ENCODE peak calls at places on chromosomes 5 and 9, in four cellular contexts. N is body of pancreas, T is adrenal gland, H is sigmoid colon. J is an unnamed sample. For H3K4me1, the result is how much of the 10 kb centered on the place peaks cover.

GRCh38 chr9:13967493-13967892 is 346.4 kb downstream of the NFIB start:
- DNase-seq in N (no peak), H (no peak), T (no peak), J (no peak)

GRCh38 chr5:16160706-16161105 is 18.9 kb downstream of the MARCHF11 start:
- DNase-seq in T (peak), N (peak), H (no peak), J (no peak)

GRCh38 chr9:17236147-17236546 is 101.3 kb downstream of the CNTLN start:
- DNase-seq in N (no peak), T (no peak), H (no peak), J (no peak)

GRCh38 chr5:2010940-2011339 is 128.2 kb upstream of the IRX4 start:
- DNase-seq in T (no peak), N (no peak), H (no peak), J (no peak)

GRCh38 chr5:159620853-159621540 is 290.7 kb upstream of the IL12B start:
- DNase-seq in N (no peak), H (no peak), T (no peak), J (no peak)

GRCh38 chr9:120265791-120266190 is 314.2 kb downstream of the CDK5RAP2 start:
- DNase-seq in N (no peak), H (no peak), T (no peak), J (no peak)

GRCh38 chr5:98292496-98292895 is 481.0 kb upstream of the RGMB start:
- DNase-seq in T (no peak), N (no peak), H (no peak), J (no peak)

GRCh38 chr5:132385321-132386105 is 16.0 kb downstream of the SLC22A5 start:
- DNase-seq in N (peak), T (peak), H (no peak), J (no peak)

GRCh38 chr5:137834498-137834897 is 33.2 kb upstream of the MYOT start:
- DNase-seq in H (no peak), T (no peak), N (no peak), J (no peak)

GRCh38 chr5:39420482-39421145 is 4.2 kb downstream of the DAB2 start:
- DNase-seq in N (peak), T (peak), H (peak), J (peak)

GRCh38 chr5:71922584-71923106 is 184.6 kb upstream of the MAP1B start:
- DNase-seq in H (no peak), N (no peak), T (no peak), J (no peak)

GRCh38 chr5:93904917-93905316 is 163.5 kb upstream of the POU5F2 start:
- DNase-seq in H (no peak), N (no peak), T (no peak), J (no peak)

GRCh38 chr9:87516222-87516930 is 18.7 kb downstream of the DAPK1 start:
- DNase-seq in T (peak), H (peak), N (no peak), J (peak)

GRCh38 chr5:89759824-89760223 is 649.7 kb downstream of the CETN3 start:
- DNase-seq in N (no peak), T (no peak), H (no peak), J (no peak)

GRCh38 chr9:72315089-72315509 is 49.9 kb downstream of the ZFAND5 start:
- DNase-seq in N (peak), H (peak), T (peak), J (no peak)

GRCh38 chr5:127392762-127393161 is 102.2 kb downstream of the MEGF10 start:
- DNase-seq in N (no peak), H (no peak), T (no peak), J (no peak)

GRCh38 chr5:131792900-131793299 is 3.9 kb downstream of the FNIP1 start:
- DNase-seq in T (no peak), H (no peak), N (no peak), J (no peak)

GRCh38 chr5:155728857-155729683 is 597.9 kb upstream of the SGCD start:
- DNase-seq in N (no peak), T (no peak), H (no peak), J (no peak)

GRCh38 chr9:108815156-108815555 is 40.6 kb downstream of the ACTL7B start:
- DNase-seq in H (no peak), T (no peak), N (no peak), J (no peak)

GRCh38 chr5:73435640-73436534 is 12.7 kb downstream of the FOXD1 start:
- DNase-seq in T (no peak), H (no peak), N (no peak), J (no peak)

GRCh38 chr9:15182003-15182695 is 124.9 kb downstream of the TTC39B start:
- DNase-seq in T (no peak), H (no peak), N (no peak), J (no peak)

GRCh38 chr5:170219615-170220014 is 13.2 kb upstream of the C5orf58 start:
- DNase-seq in N (no peak), H (no peak), T (no peak), J (no peak)

GRCh38 chr9:14846871-14847311 is 63.3 kb downstream of the FREM1 start:
- DNase-seq in H (peak), N (peak), T (peak), J (no peak)

GRCh38 chr5:76986828-76987526 is 34.1 kb downstream of the CRHBP start:
- DNase-seq in H (no peak), T (no peak), N (no peak), J (no peak)

GRCh38 chr5:1052641-1053390 is 44.2 kb downstream of the NKD2 start:
- DNase-seq in N (no peak), H (no peak), T (no peak), J (peak)

GRCh38 chr9:9004844-9005243 is 1205.3 kb upstream of the DMAC1 start:
- DNase-seq in H (no peak), T (no peak), N (no peak), J (no peak)

GRCh38 chr5:172445866-172446265 is 8.5 kb downstream of the SH3PXD2B start:
- DNase-seq in T (no peak), N (no peak), H (no peak), J (no peak)

GRCh38 chr9:101737705-101738565 is 512 bp downstream of the GRIN3A start:
- DNase-seq in N (peak), T (no peak), H (no peak), J (peak)

GRCh38 chr5:109643951-109644350 is 45.8 kb upstream of the MAN2A1 start:
- DNase-seq in T (no peak), H (no peak), N (no peak), J (no peak)

GRCh38 chr9:20446248-20446647 is 176.1 kb downstream of the MLLT3 start:
- DNase-seq in T (no peak), H (no peak), N (no peak), J (no peak)

GRCh38 chr5:179345429-179346321 is at the start of gene ADAMTS2:
- DNase-seq in H (peak), N (no peak), T (peak), J (peak)

GRCh38 chr5:32231241-32231640 is 57.1 kb upstream of the GOLPH3 start:
- DNase-seq in H (no peak), N (no peak), T (no peak), J (no peak)

GRCh38 chr5:14902826-14903560 is 31.4 kb upstream of the ANKH start:
- DNase-seq in H (no peak), N (no peak), T (no peak), J (no peak)

GRCh38 chr5:80245986-80246781 is 9.7 kb downstream of the SERINC5 start:
- DNase-seq in T (no peak), H (no peak), N (no peak), J (no peak)

GRCh38 chr9:91421022-91421765 is 2.4 kb downstream of the NFIL3 start:
- DNase-seq in T (peak), N (peak), H (peak), J (peak)

GRCh38 chr5:105885266-105885665 is 1785.5 kb downstream of the EFNA5 start:
- DNase-seq in N (no peak), H (no peak), T (no peak), J (no peak)

GRCh38 chr5:174446446-174446845 is 277.9 kb upstream of the MSX2 start:
- DNase-seq in H (no peak), T (no peak), N (no peak), J (no peak)

GRCh38 chr9:22363421-22363887 is 83.2 kb upstream of the DMRTA1 start:
- DNase-seq in N (no peak), T (no peak), H (no peak), J (no peak)

GRCh38 chr9:83431470-83432060 is 106.6 kb downstream of the FRMD3 start:
- DNase-seq in N (peak), T (peak), H (no peak), J (peak)

GRCh38 chr5:126101901-126102300 is 321.3 kb upstream of the GRAMD2B start:
- DNase-seq in T (no peak), H (no peak), N (no peak), J (no peak)

GRCh38 chr5:126098330-126099017 is 324.7 kb upstream of the GRAMD2B start:
- DNase-seq in T (no peak), H (no peak), N (no peak), J (no peak)

GRCh38 chr5:126103050-126103449 is 320.2 kb upstream of the GRAMD2B start:
- DNase-seq in N (no peak), H (no peak), T (no peak), J (no peak)

GRCh38 chr5:126099077-126099476 is 324.1 kb upstream of the GRAMD2B start:
- DNase-seq in T (no peak), N (no peak), H (no peak), J (no peak)

GRCh38 chr5:126100767-126101166 is 322.4 kb upstream of the GRAMD2B start:
- DNase-seq in H (no peak), T (no peak), N (no peak), J (no peak)
- TF ChIP-seq CTCF in H (no peak), T (no peak), N (peak), J (no peak)

GRCh38 chr5:115262405-115263247 is at the start of gene PGGT1B:
- DNase-seq in H (peak), T (peak), N (peak), J (peak)
- TF ChIP-seq POLR2A in H (peak), T (peak), N (peak), J (peak)

GRCh38 chr9:77944556-77945261 is 86.9 kb downstream of the GNAQ start:
- DNase-seq in T (no peak), H (no peak), N (no peak), J (no peak)
- H3K4me1 ChIP-seq in T (under half), H (under half), N (under half), J (under half)

GRCh38 chr5:54234304-54234938 is 76.0 kb downstream of the ARL15 start:
- DNase-seq in N (no peak), H (no peak), T (no peak), J (no peak)
- TF ChIP-seq CTCF in N (peak), H (peak), T (peak), J (peak)

GRCh38 chr9:136118367-136119258 is at the start of gene TMEM250:
- DNase-seq in H (peak), N (peak), T (peak), J (peak)
- TF ChIP-seq POLR2A in H (peak), N (peak), T (peak), J (peak)

GRCh38 chr9:93126825-93127368 is 7.2 kb downstream of the NINJ1 start:
- DNase-seq in T (peak), N (peak), H (peak), J (peak)
- H3K4me1 ChIP-seq in T (under half), N (under half), H (half or more), J (under half)

GRCh38 chr9:121635300-121635699 is 16.1 kb upstream of the DAB2IP start:
- DNase-seq in T (no peak), N (no peak), H (no peak), J (no peak)
- TF ChIP-seq CTCF in T (no peak), N (no peak), H (no peak), J (no peak)

GRCh38 chr5:102866315-102866693 is 111.2 kb downstream of the PAM start:
- DNase-seq in T (no peak), N (no peak), H (no peak), J (no peak)

GRCh38 chr5:102867999-102868662 is 113.0 kb downstream of the PAM start:
- DNase-seq in T (no peak), N (no peak), H (no peak), J (no peak)

GRCh38 chr5:102865171-102865509 is 110.0 kb downstream of the PAM start:
- DNase-seq in H (no peak), T (no peak), N (no peak), J (no peak)

GRCh38 chr5:102863764-102864560 is 108.9 kb downstream of the PAM start:
- DNase-seq in H (no peak), T (no peak), N (no peak), J (no peak)

DNA sequence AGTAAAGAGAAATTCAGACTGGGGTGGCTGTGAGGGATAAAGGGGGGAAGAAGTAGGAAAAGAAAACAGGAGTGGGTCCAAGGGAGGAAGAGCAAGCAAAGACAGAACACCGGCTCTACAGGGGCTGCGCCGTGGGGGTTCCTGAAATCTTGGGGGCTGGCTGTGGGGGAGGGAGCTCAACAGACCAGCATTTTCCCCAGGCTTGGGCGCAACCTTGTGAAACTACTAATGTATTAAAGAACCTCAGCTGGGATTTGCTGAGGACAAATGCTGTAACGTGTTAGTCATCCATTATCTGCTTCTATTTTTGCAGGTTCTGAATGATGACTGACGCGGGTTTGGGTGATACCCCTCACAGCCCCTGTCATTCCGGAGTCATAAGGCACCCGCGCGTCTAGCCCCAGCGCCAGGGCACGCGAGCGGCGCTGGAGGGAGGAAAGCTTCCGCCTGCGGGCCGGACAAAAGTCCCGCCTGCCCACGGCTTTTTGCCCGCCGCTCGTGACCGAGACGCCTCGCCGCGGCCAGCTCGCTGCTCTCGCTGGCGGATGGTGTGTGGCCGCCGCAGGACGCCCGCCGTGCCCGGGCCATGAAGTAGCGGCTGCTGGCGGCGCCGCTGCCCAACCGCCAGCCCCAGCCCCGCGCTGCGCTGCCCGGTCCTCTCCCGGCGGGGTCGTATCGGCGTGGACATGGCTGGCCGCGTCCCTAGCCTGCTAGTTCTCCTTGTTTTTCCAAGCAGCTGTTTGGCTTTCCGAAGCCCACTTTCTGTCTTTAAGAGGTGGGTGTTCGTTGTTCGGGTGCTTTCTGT is 110.6 kb downstream of the PAM start:
- DNase-seq in T (peak), H (peak), N (peak), J (peak)
- TF ChIP-seq POLR2A in T (peak), H (no peak), N (peak), J (no peak)